ENCODE peak calls at places on chromosomes 11 and 22, in five cellular contexts. V, E, H, R and J are unnamed samples.

GRCh38 chr11:4615856-4616444 is 7.9 kb upstream of the TRIM68 start:
- DNase-seq in V (no peak), E (no peak), H (no peak), R (no peak), J (no peak)

GRCh38 chr22:27980424-27981148 is 61.5 kb upstream of the PITPNB start:
- DNase-seq in H (no peak), E (no peak), R (no peak), V (no peak), J (no peak)

GRCh38 chr22:26860233-26860765 is 202.9 kb downstream of the MIAT start:
- DNase-seq in H (no peak), R (no peak), E (no peak), V (no peak), J (no peak)

GRCh38 chr22:23285734-23286133 is 105.4 kb downstream of the BCR start:
- DNase-seq in H (no peak), R (no peak), V (no peak), E (no peak), J (no peak)

GRCh38 chr22:40728731-40729189 is 49.5 kb downstream of the MCHR1 start:
- DNase-seq in H (no peak), R (peak), V (peak), E (no peak), J (peak)

GRCh38 chr11:63491614-63492372 is 826 bp upstream of the PLAAT5 start:
- DNase-seq in V (no peak), R (no peak), H (no peak), E (no peak), J (no peak)

GRCh38 chr11:75325713-75326438 is 25.6 kb downstream of the ARRB1 start:
- DNase-seq in E (no peak), H (peak), R (peak), V (peak), J (peak)

GRCh38 chr11:74010306-74010981 is 1.6 kb upstream of the UCP3 start:
- DNase-seq in R (no peak), V (no peak), E (no peak), H (no peak), J (no peak)

GRCh38 chr11:122042981-122043380 is 73.0 kb downstream of the BLID start:
- DNase-seq in E (no peak), H (no peak), V (no peak), R (no peak), J (no peak)

GRCh38 chr11:9028591-9028990 is 24.8 kb upstream of the NRIP3 start:
- DNase-seq in R (no peak), V (no peak), E (no peak), H (no peak), J (no peak)

GRCh38 chr22:20257474-20258299 is 10.4 kb downstream of the RTN4R start:
- DNase-seq in R (no peak), E (no peak), H (no peak), V (no peak), J (no peak)

GRCh38 chr11:88508808-88509581 is 171.5 kb upstream of the CTSC start:
- DNase-seq in E (peak), V (no peak), H (no peak), R (no peak), J (no peak)

GRCh38 chr11:41845066-41845465 is 385.6 kb upstream of the LRRC4C start:
- DNase-seq in E (no peak), V (no peak), H (no peak), R (no peak), J (no peak)

GRCh38 chr11:132472411-132473205 is 1059.7 kb downstream of the OPCML start:
- DNase-seq in E (no peak), R (no peak), H (no peak), V (no peak), J (no peak)
- TF ChIP-seq CTCF in E (no peak), R (no peak), H (no peak), V (no peak), J (no peak)

DNA sequence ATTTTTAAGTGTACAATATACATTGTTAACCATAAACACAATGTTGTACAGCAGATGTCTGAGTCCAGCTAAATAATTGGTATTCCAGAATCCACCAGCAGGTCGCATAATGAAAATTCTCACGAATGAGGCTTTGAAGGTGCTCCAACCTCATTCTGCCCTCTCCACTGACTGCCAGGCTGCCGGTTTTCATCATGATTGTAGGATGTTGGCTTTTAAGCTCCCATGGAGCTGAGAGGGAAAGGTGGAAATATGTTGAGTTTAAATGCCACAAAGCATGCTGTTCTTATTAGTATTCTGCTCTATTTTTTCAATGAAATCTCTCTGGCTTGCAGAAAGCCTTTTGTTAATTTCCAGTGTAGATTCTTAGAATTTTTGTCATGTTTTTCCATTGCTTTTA is 337.2 kb upstream of the DDI1 start:
- DNase-seq in V (no peak), R (no peak), E (no peak), H (no peak), J (no peak)
- TF ChIP-seq CTCF in V (no peak), R (no peak), E (no peak), H (no peak), J (no peak)

DNA sequence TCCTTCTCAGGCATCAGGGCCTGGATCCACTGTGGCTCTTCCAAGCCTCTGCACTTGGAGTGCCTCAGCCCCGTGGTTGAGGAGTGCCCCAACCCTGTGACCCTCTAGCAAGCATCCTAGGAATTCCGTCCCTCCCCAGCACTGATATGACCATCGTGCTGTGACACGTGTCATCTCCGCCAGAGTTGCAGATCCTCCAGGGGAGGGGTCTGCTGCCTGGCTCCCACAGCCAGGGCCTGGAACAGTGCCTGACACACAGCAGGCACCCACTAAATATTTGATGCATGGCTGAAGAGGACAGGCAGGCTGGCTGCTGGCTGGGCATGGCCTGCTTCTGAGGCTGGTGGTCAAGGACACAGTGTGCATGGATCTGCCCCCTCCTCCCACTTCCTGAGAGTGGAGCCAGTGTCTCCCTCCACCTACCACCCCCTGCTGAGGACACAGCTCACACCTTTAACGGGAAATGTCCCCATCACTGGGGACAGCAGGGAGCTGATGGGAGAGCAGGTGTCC is 1.7 kb upstream of the CD81 start:
- DNase-seq in E (peak), H (no peak), R (no peak), V (no peak), J (no peak)
- TF ChIP-seq CTCF in E (no peak), H (no peak), R (no peak), V (no peak), J (no peak)

DNA sequence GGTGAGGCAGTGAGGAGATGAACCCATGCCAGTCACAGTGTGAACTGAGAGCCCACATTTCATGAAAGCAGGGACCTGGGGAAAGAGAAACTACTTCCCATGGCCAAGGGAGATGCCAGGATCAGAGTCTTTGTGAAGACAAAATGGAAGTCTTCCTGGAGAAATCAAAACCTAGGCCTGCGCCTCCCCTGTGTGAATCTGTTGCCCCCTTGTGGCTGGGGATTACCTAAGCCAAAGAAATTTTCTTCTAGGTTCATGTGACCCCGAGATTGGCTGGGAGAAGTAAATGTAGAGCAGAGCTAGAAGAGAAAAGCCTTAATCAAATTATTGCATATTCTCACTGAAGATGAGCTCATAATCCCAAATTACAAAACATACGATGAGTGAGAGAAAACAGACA is 1075.3 kb downstream of the TBC1D22A start:
- DNase-seq in E (no peak), H (no peak), R (peak), V (no peak), J (peak)
- TF ChIP-seq CTCF in E (no peak), H (no peak), R (peak), V (no peak), J (no peak)

DNA sequence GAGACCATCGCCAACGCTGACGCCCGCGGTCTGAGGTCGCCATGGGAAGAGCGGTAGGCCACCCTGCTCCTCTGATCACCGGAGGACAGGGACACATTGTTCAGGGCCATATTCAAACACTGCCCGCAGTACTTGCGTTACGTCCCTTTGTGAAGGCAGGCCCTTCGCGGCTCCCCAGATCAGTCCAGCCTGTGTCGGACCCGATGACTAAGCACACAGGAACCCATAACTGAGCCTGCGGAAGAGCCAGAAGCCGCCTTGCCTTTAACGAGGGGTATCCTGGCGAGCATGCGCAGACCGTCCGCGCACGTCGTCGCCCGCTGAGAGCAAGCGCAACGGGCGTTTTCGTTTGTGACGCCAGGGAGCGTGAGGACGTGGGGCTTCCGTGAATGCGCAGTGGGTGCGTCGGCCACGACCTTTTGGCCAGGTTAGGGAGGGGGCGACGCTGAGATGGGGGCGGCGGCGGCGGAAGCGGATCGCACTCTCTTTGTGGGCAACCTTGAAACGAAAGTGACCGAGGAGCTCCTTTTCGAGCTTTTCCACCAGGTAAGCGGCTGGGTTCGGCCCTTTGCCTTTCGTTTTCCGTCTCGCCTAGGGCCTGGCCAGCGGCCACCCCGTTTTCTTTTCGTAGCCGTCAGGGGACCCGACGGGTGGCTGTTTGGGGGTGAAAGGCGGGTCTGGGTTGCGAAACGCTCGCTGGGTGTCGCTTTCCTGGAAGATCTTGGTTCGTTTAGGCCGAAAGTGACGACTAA is at the start of the genes C11orf71 and RBM7:
- DNase-seq in H (peak), V (peak), R (peak), E (peak), J (peak)
- TF ChIP-seq CTCF in H (no peak), V (no peak), R (no peak), E (no peak), J (no peak)

GRCh38 chr22:46998346-46998745 is 235.9 kb downstream of the TBC1D22A start:
- DNase-seq in V (no peak), E (no peak), H (no peak), R (no peak), J (no peak)

GRCh38 chr22:46997311-46997970 is 235.0 kb downstream of the TBC1D22A start:
- DNase-seq in R (no peak), V (no peak), H (no peak), E (no peak), J (no peak)

GRCh38 chr22:46994983-46995382 is 232.5 kb downstream of the TBC1D22A start:
- DNase-seq in E (no peak), V (peak), H (no peak), R (no peak), J (no peak)

GRCh38 chr22:46995501-46996360 is 233.3 kb downstream of the TBC1D22A start:
- DNase-seq in E (no peak), H (no peak), V (no peak), R (no peak), J (no peak)

GRCh38 chr22:46996595-46997310 is 234.3 kb downstream of the TBC1D22A start:
- DNase-seq in V (no peak), R (peak), E (no peak), H (no peak), J (peak)
- TF ChIP-seq CTCF in V (no peak), R (peak), E (no peak), H (peak), J (peak)

GRCh38 chr11:47111318-47111804 is 65.3 kb downstream of the ARFGAP2 start:
- DNase-seq in R (no peak), H (no peak), E (no peak), V (no peak), J (no peak)
- TF ChIP-seq CTCF in R (no peak), H (no peak), E (no peak), V (no peak), J (no peak)

DNA sequence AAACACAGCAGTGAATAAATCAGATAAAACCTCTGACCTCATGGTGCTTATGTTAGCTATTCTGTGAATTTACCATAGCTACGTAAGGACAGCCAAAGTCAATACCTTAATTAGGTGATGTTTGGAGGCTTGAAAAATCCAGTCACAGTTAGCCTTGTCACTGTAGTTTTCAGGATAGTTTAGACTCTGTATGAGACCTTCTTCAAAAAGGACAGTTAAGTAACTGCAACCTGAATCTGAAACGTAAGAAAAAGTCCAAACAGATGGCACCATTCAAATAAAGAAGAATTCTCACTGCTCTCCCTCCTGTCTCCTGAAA is 11.4 kb downstream of the OVCH2 start:
- DNase-seq in E (no peak), R (no peak), V (no peak), H (no peak), J (no peak)
- TF ChIP-seq CTCF in E (no peak), R (no peak), V (no peak), H (no peak), J (no peak)